ENCODE peak calls at places on chromosomes 13 and 19, in ten cellular contexts. Q is brain microvascular endothelial cell, V is uterus, A is fibroblast of pulmonary artery, T is fibroblast of lung, O is thoracic aorta, G is lung, H is ovary, C is lower leg skin, R is breast epithelium. M is an unnamed sample.

GRCh38 chr13:39217471-39217870 is 179.2 kb downstream of the NHLRC3 start:
- DNase-seq in T (no peak), Q (no peak), H (no peak), O (no peak), G (no peak), V (no peak), R (no peak), C (no peak), A (no peak), M (no peak)

GRCh38 chr19:49887653-49888477 is 8.8 kb downstream of the IL4I1 start:
- DNase-seq in V (no peak), R (no peak), A (no peak), T (no peak), H (no peak), Q (no peak), G (no peak), C (no peak), O (no peak), M (no peak)

GRCh38 chr19:29120471-29120870 is 92.5 kb downstream of the UQCRFS1 start:
- DNase-seq in O (no peak), G (no peak), R (no peak), A (no peak), H (no peak), V (no peak), T (no peak), Q (no peak), C (no peak), M (no peak)

GRCh38 chr19:48461982-48462655 is 6.7 kb downstream of the KCNJ14 start:
- DNase-seq in C (no peak), T (no peak), Q (no peak), O (no peak), V (no peak), H (no peak), R (no peak), G (no peak), A (no peak), M (no peak)

GRCh38 chr13:33918199-33918932 is 100.4 kb downstream of the RFC3 start:
- DNase-seq in A (peak; percentile 85), C (no peak), O (no peak), V (no peak), Q (peak; percentile 71), H (no peak), T (peak; percentile 87), R (no peak), G (no peak), M (peak; percentile 90)

GRCh38 chr13:113882716-113883115 is 18.8 kb upstream of the GAS6 start:
- DNase-seq in O (no peak), Q (no peak), T (no peak), G (no peak), V (no peak), A (no peak), R (no peak), H (no peak), C (peak; percentile 14), M (no peak)

GRCh38 chr19:14525729-14526128 is 3.7 kb upstream of the TECR start:
- DNase-seq in Q (no peak), R (no peak), V (no peak), H (no peak), G (no peak), C (peak; percentile 73), T (no peak), O (no peak), A (no peak), M (no peak)

GRCh38 chr19:6219147-6219525 is 60.6 kb downstream of the MLLT1 start:
- DNase-seq in H (no peak), O (no peak), A (no peak), R (no peak), Q (no peak), G (no peak), T (no peak), C (no peak), V (peak; percentile 21), M (no peak)

GRCh38 chr13:33228645-33229445 is 56.7 kb downstream of the STARD13 start:
- DNase-seq in C (no peak), A (peak; percentile 72), Q (peak; percentile 63), H (no peak), O (no peak), R (no peak), T (peak; percentile 70), G (no peak), V (no peak), M (peak; percentile 88)

DNA sequence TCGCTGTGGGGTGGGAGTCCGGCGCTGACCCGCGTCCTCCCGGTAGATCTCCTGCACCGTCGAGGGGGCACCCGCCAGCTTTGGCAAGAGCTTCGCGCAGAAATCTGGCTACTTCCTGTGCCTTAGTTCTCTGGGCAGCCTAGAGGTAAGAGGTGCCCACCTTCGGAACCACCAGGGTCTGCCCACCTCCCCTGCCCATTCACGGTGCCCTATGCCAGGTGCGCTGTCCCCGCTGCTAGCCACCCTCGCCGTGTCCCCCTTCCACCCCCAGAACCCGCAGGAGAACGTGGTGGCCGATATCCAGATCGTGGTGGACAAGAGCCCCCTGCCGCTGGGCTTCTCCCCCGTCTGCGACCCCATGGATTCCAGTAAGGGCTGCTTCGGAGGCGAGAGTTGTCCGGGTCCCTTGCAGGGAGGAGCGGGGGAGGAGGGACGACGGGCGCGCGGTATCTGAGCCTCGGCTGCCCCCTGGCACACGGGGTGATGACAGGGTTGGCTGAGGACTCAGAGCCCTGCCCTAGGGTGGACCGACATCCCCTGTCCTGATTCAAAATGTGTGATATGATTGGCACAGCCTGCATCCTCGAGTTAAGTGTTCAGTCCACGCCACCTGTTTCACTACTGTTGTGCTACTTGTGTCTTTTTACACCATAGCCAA is 549 bp downstream of the MVB12A start:
- DNase-seq in H (peak; percentile 71), G (no peak), T (no peak), A (no peak), O (no peak), V (peak; percentile 53), R (no peak), Q (no peak), C (peak; percentile 25), M (no peak)
- TF ChIP-seq CTCF in H (peak; percentile 20), G (peak; percentile 11), T (no peak), A (no peak), O (no peak), V (no peak), R (no peak), Q (peak; percentile 19), C (no peak), M (no peak)

GRCh38 chr19:11950312-11950711 is 14.5 kb upstream of the ZNF763 start:
- DNase-seq in A (no peak), O (no peak), V (no peak), Q (no peak), C (no peak), G (no peak), T (no peak), H (no peak), R (no peak), M (no peak)
- H3K4me3 ChIP-seq in A (no peak overlapping the region), O (no peak overlapping the region), V (no peak overlapping the region), Q (no peak overlapping the region), C (no peak overlapping the region), G (no peak overlapping the region), T (no peak overlapping the region), H (no peak overlapping the region), R (peak overlapping the region; percentile 15), M (no peak overlapping the region)

GRCh38 chr19:1261512-1261862 is 7.6 kb upstream of the CIRBP start:
- DNase-seq in Q (no peak), R (no peak), A (no peak), O (no peak), V (no peak), H (no peak), C (no peak), T (no peak), G (no peak), M (no peak)

GRCh38 chr19:1261863-1262686 is 7.1 kb upstream of the CIRBP start:
- DNase-seq in T (no peak), C (no peak), V (peak; percentile 89), O (peak; percentile 74), H (peak; percentile 83), R (peak; percentile 84), Q (no peak), G (peak; percentile 89), A (no peak), M (peak; percentile 47)

GRCh38 chr19:1259873-1260748 is 9.0 kb upstream of the CIRBP start:
- DNase-seq in V (no peak), R (no peak), Q (no peak), T (no peak), G (no peak), O (no peak), C (no peak), A (no peak), H (no peak), M (no peak)

GRCh38 chr19:1259206-1259872 is 9.8 kb upstream of the CIRBP start:
- DNase-seq in T (peak; percentile 71), V (peak; percentile 67), C (no peak), Q (no peak), H (peak; percentile 85), O (no peak), G (peak; percentile 71), R (no peak), A (peak; percentile 63), M (peak; percentile 68)

DNA sequence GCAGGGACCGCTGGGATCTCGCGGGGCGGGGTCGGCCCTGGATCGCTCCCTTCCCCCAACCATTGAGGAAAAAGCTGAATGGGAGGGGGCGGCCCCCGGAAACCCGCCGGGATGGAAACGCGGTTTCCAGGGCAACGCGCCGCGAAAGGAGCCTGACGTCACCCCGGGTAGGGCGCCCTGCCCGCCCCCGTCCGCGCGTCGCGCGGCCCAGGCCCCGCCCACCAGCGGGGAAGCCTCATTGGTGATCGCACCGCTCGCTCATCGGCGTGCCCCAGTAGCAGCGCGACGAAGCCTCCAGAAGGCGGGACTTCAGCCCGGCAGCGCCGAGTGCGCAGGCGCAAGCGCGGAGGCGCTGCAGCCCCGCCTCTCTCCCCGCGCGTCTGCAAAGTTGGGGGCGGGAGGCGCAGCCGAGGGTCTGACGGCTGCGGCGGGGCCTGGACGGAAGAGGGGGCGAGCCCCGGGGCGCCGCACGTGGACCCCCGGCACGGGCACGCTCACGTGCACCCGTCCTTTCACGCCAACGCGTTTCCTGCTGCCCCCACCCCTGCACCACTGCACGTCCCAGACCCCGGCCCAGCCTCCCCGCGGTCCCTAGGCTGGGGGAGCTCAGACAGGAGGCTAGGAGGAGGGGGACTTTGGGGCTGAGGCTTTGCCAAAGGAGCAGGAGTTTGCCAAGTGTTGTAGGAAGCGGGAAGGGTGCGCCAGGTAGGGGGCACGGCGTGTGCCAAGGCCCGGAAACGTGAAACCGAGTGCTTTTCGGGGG is 8.2 kb upstream of the CIRBP start:
- DNase-seq in C (peak; percentile 93), T (peak; percentile 96), R (peak; percentile 95), V (peak; percentile 99), O (no peak), H (peak; percentile 99), A (peak; percentile 97), Q (peak; percentile 93), G (peak; percentile 95), M (peak; percentile 95)
- TF ChIP-seq CTCF in C (no peak), T (no peak), R (no peak), V (no peak), O (no peak), H (peak; percentile 5), A (no peak), Q (no peak), G (no peak), M (no peak)

GRCh38 chr19:3045885-3046603 is 16.3 kb downstream of the TLE5 start:
- DNase-seq in R (no peak), O (no peak), C (no peak), T (no peak), V (peak; percentile 59), H (peak; percentile 61), G (no peak), Q (no peak), A (no peak), M (no peak)
- H3K4me3 ChIP-seq in R (no peak overlapping the region), O (no peak overlapping the region), C (no peak overlapping the region), T (no peak overlapping the region), V (no peak overlapping the region), H (no peak overlapping the region), G (no peak overlapping the region), Q (no peak overlapping the region), A (no peak overlapping the region), M (no peak overlapping the region)

GRCh38 chr13:60329221-60329983 is 67.6 kb upstream of the TDRD3 start:
- DNase-seq in T (peak; percentile 32), A (peak; percentile 45), H (no peak), V (no peak), C (no peak), R (no peak), Q (peak; percentile 43), O (no peak), G (peak; percentile 32), M (peak; percentile 25)
- TF ChIP-seq CTCF in T (peak; percentile 49), A (peak; percentile 46), H (no peak), V (no peak), C (no peak), R (no peak), Q (peak; percentile 68), O (no peak), G (no peak), M (peak; percentile 34)

M was measured in fibroblast of mammary gland.